ENCODE peak calls at places on chromosome 5, in eight cellular contexts. C is cerebellum, L is aorta, G is sigmoid colon, T is HT1080, W is ovary, F is NCI-H1105, S is HTR-8/SVneo. H is an unnamed sample.

GRCh38 chr5:177495243-177496060 is 2.0 kb downstream of the PDLIM7 start:
- DNase-seq in G (peak), L (peak), W (peak), S (no peak), C (no peak), T (peak), F (no peak), H (no peak)

GRCh38 chr5:143641549-143641955 is 170.4 kb upstream of the HMHB1 start:
- DNase-seq in C (no peak), F (no peak), T (no peak), G (no peak), W (no peak), S (peak), L (no peak), H (peak)

GRCh38 chr5:84274585-84275468 is 109.9 kb downstream of the EDIL3 start:
- DNase-seq in W (no peak), T (peak), C (peak), S (peak), F (no peak), G (no peak), L (no peak), H (no peak)

GRCh38 chr5:14167211-14167845 is 24.2 kb downstream of the TRIO start:
- DNase-seq in S (no peak), W (no peak), T (peak), L (no peak), G (no peak), C (no peak), F (no peak), H (no peak)

GRCh38 chr5:131067596-131067995 is 97.5 kb downstream of the HINT1 start:
- DNase-seq in F (no peak), S (no peak), L (no peak), G (no peak), C (no peak), W (no peak), T (no peak), H (no peak)

GRCh38 chr5:19903611-19904010 is 84.4 kb downstream of the CDH18 start:
- DNase-seq in T (no peak), S (no peak), L (no peak), C (peak), G (no peak), F (no peak), W (no peak), H (no peak)

GRCh38 chr5:158375531-158375930 is 516.6 kb upstream of the CLINT1 start:
- DNase-seq in T (no peak), L (no peak), W (no peak), C (no peak), G (no peak), F (no peak), S (no peak), H (no peak)

GRCh38 chr5:119928974-119929373 is 299.6 kb downstream of the FAM170A start:
- DNase-seq in F (no peak), W (no peak), G (no peak), L (no peak), S (no peak), T (no peak), C (no peak), H (no peak)

GRCh38 chr5:122356868-122357267 is 44.8 kb downstream of the SNCAIP start:
- DNase-seq in L (no peak), W (no peak), S (no peak), F (no peak), G (no peak), T (no peak), C (no peak), H (no peak)

H was measured in GM12878.